ENCODE peak calls at places on chromosomes 2 and 18, in seven cellular contexts. One of them, this sample, is unnamed.

GRCh38 chr2:234334146-234334545 is 162.7 kb downstream of the ARL4C start:
- DNase-seq in fibroblast of lung: no peak
- DNase-seq in heart right ventricle: no peak
- DNase-seq in endodermal cell: peak; percentile 75
- DNase-seq in AG04450: no peak
- DNase-seq in astrocyte of the spinal cord: no peak
- DNase-seq in transverse colon: no peak
- DNase-seq in this sample: peak; percentile 6

GRCh38 chr2:211665299-211665698 is 873.3 kb downstream of the ERBB4 start:
- DNase-seq in fibroblast of lung: no peak
- DNase-seq in astrocyte of the spinal cord: no peak
- DNase-seq in AG04450: no peak
- DNase-seq in heart right ventricle: no peak
- DNase-seq in transverse colon: no peak
- DNase-seq in endodermal cell: no peak
- DNase-seq in this sample: no peak

GRCh38 chr2:241150660-241151530 is 628 bp downstream of the PPP1R7 start:
- DNase-seq in fibroblast of lung: peak; percentile 20
- DNase-seq in astrocyte of the spinal cord: no peak
- DNase-seq in endodermal cell: no peak
- DNase-seq in transverse colon: peak; percentile 52
- DNase-seq in AG04450: no peak
- DNase-seq in heart right ventricle: peak; percentile 36
- DNase-seq in this sample: no peak

GRCh38 chr2:64329848-64330247 is 124.1 kb upstream of the LGALSL start:
- DNase-seq in endodermal cell: no peak
- DNase-seq in heart right ventricle: peak; percentile 42
- DNase-seq in fibroblast of lung: no peak
- DNase-seq in astrocyte of the spinal cord: no peak
- DNase-seq in transverse colon: peak; percentile 70
- DNase-seq in AG04450: no peak
- DNase-seq in this sample: peak; percentile 40

GRCh38 chr2:219460424-219460926 is 25.8 kb downstream of the SPEG start:
- DNase-seq in fibroblast of lung: peak; percentile 93
- DNase-seq in heart right ventricle: peak; percentile 74
- DNase-seq in transverse colon: peak; percentile 57
- DNase-seq in AG04450: peak; percentile 74
- DNase-seq in astrocyte of the spinal cord: peak; percentile 86
- DNase-seq in endodermal cell: peak; percentile 92
- DNase-seq in this sample: peak; percentile 70

GRCh38 chr2:88549616-88550292 is 77.5 kb downstream of the EIF2AK3 start:
- DNase-seq in astrocyte of the spinal cord: no peak
- DNase-seq in heart right ventricle: no peak
- DNase-seq in fibroblast of lung: no peak
- DNase-seq in AG04450: no peak
- DNase-seq in transverse colon: no peak
- DNase-seq in endodermal cell: peak; percentile 85
- DNase-seq in this sample: no peak

GRCh38 chr18:47283476-47283875 is 32.0 kb upstream of the SKOR2 start:
- DNase-seq in endodermal cell: peak; percentile 69
- DNase-seq in transverse colon: no peak
- DNase-seq in AG04450: no peak
- DNase-seq in fibroblast of lung: peak; percentile 5
- DNase-seq in astrocyte of the spinal cord: peak; percentile 18
- DNase-seq in heart right ventricle: no peak
- DNase-seq in this sample: peak; percentile 23

GRCh38 chr2:158097481-158097880 is 4.2 kb upstream of the UPP2 start:
- DNase-seq in heart right ventricle: no peak
- DNase-seq in AG04450: no peak
- DNase-seq in transverse colon: no peak
- DNase-seq in fibroblast of lung: no peak
- DNase-seq in astrocyte of the spinal cord: no peak
- DNase-seq in endodermal cell: no peak
- DNase-seq in this sample: no peak

GRCh38 chr2:7044253-7045250 is 127.3 kb downstream of the RNF144A start:
- DNase-seq in heart right ventricle: peak; percentile 68
- DNase-seq in fibroblast of lung: peak; percentile 44
- DNase-seq in endodermal cell: peak; percentile 79
- DNase-seq in astrocyte of the spinal cord: peak; percentile 62
- DNase-seq in transverse colon: peak; percentile 69
- DNase-seq in AG04450: peak; percentile 1
- DNase-seq in this sample: peak; percentile 58

GRCh38 chr2:190123956-190124355 is 61.4 kb upstream of the MSTN start:
- DNase-seq in heart right ventricle: no peak
- DNase-seq in transverse colon: no peak
- DNase-seq in AG04450: peak; percentile 44
- DNase-seq in fibroblast of lung: peak; percentile 74
- DNase-seq in endodermal cell: no peak
- DNase-seq in astrocyte of the spinal cord: peak; percentile 28
- DNase-seq in this sample: peak; percentile 49

GRCh38 chr2:128376241-128377041 is 57.8 kb upstream of the HS6ST1 start:
- DNase-seq in AG04450: no peak
- DNase-seq in transverse colon: no peak
- DNase-seq in endodermal cell: no peak
- DNase-seq in astrocyte of the spinal cord: no peak
- DNase-seq in heart right ventricle: no peak
- DNase-seq in fibroblast of lung: no peak
- DNase-seq in this sample: no peak

GRCh38 chr2:212156114-212156513 is 382.5 kb downstream of the ERBB4 start:
- DNase-seq in endodermal cell: no peak
- DNase-seq in fibroblast of lung: no peak
- DNase-seq in heart right ventricle: no peak
- DNase-seq in astrocyte of the spinal cord: no peak
- DNase-seq in AG04450: no peak
- DNase-seq in transverse colon: no peak
- DNase-seq in this sample: no peak

DNA sequence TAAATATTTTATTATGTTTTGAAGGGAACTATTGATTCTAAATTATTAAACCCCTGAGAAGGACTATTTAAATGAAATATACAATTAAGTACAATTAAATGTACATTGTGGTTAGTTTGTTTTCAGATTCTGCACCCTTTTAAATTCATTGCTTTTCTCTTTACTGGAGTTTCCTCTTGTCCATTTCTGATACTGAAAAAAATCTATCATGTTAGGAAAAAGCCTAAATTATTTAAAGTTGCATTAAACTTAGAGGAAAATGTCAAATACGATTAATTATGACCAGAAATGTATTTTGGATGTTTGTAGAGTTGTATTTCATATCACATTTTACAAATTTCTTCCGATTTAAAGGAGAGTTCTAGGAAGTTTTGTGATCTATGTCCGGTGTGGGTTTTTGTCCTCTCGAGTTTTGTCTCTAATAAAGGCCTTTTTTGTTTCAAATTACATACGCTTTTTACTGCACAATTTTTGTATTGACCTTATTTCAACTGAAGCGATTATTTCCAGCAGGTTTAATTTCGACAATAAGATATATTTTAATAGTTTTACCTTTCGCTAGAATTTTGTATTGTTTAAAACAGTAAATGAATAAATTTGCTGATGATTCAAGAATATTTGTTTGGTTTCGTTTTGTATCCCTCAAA is 3.2 kb upstream of the SATB2 start:
- DNase-seq in fibroblast of lung: no peak
- DNase-seq in astrocyte of the spinal cord: peak; percentile 58
- DNase-seq in endodermal cell: no peak
- DNase-seq in heart right ventricle: no peak
- DNase-seq in transverse colon: no peak
- DNase-seq in AG04450: no peak
- DNase-seq in this sample: no peak
- H3K4me3 ChIP-seq in fibroblast of lung: peak overlapping the region; percentile 3
- H3K4me3 ChIP-seq in astrocyte of the spinal cord: peak overlapping the region; percentile 70
- H3K4me3 ChIP-seq in endodermal cell: no peak overlapping the region
- H3K4me3 ChIP-seq in heart right ventricle: no peak overlapping the region
- H3K4me3 ChIP-seq in transverse colon: peak overlapping the region; percentile 73
- H3K4me3 ChIP-seq in AG04450: peak overlapping the region; percentile 90
- H3K4me3 ChIP-seq in this sample: peak overlapping the region; percentile 86

DNA sequence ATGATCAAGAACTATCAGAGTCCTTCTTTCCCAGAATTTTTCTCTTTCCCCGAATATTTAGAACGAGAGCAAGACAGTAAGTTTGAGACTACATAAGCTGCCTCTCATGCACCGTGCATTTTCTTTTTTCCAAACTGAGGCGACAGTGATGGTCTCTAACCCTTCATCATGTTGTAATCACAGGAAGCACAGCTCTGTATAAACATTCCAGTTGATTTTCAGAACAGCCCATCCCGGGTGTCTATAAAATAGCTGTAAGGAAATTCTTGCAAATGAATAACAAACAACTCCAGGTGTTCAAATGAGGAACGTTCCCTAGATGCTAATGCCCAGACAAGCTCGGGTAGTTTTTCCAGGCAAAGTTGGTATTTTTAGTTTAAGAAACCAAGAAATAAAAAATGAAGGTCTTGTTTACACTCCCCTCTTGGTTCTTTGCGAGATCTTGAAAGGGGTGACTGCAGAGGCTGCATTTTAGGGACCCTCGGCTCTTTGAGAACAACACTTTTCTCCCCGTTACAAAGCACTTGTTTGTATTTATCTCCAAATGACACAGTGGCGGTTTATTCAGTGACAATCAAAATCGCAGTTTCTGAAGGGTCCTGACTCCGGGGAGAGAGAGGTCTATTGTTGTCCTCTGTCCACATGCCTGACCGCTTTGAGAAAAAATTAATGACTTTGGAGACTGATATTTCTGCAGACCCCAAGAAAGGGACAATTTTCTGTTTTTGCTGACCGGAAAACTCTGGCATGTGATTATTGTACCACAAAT is 101.1 kb upstream of the NCK2 start:
- DNase-seq in AG04450: no peak
- DNase-seq in transverse colon: no peak
- DNase-seq in heart right ventricle: no peak
- DNase-seq in endodermal cell: no peak
- DNase-seq in fibroblast of lung: no peak
- DNase-seq in astrocyte of the spinal cord: no peak
- DNase-seq in this sample: no peak
- TF ChIP-seq CTCF in AG04450: no peak
- TF ChIP-seq CTCF in transverse colon: no peak
- TF ChIP-seq CTCF in heart right ventricle: no peak
- TF ChIP-seq CTCF in endodermal cell: no peak
- TF ChIP-seq CTCF in fibroblast of lung: no peak
- TF ChIP-seq CTCF in astrocyte of the spinal cord: no peak
- TF ChIP-seq CTCF in this sample: no peak

GRCh38 chr2:123073956-123074355 is 951.1 kb upstream of the CNTNAP5 start:
- DNase-seq in heart right ventricle: no peak
- DNase-seq in AG04450: no peak
- DNase-seq in fibroblast of lung: peak; percentile 5
- DNase-seq in transverse colon: no peak
- DNase-seq in astrocyte of the spinal cord: no peak
- DNase-seq in endodermal cell: no peak
- DNase-seq in this sample: no peak

GRCh38 chr2:123080331-123080730 is 944.8 kb upstream of the CNTNAP5 start:
- DNase-seq in AG04450: no peak
- DNase-seq in endodermal cell: no peak
- DNase-seq in fibroblast of lung: peak; percentile 12
- DNase-seq in astrocyte of the spinal cord: no peak
- DNase-seq in heart right ventricle: no peak
- DNase-seq in transverse colon: no peak
- DNase-seq in this sample: no peak

GRCh38 chr2:123073371-123073770 is 951.7 kb upstream of the CNTNAP5 start:
- DNase-seq in endodermal cell: no peak
- DNase-seq in fibroblast of lung: no peak
- DNase-seq in AG04450: no peak
- DNase-seq in astrocyte of the spinal cord: no peak
- DNase-seq in transverse colon: no peak
- DNase-seq in heart right ventricle: no peak
- DNase-seq in this sample: no peak

GRCh38 chr2:123077101-123077500 is 948.0 kb upstream of the CNTNAP5 start:
- DNase-seq in endodermal cell: no peak
- DNase-seq in fibroblast of lung: no peak
- DNase-seq in AG04450: no peak
- DNase-seq in astrocyte of the spinal cord: no peak
- DNase-seq in heart right ventricle: no peak
- DNase-seq in transverse colon: no peak
- DNase-seq in this sample: no peak
- H3K4me3 ChIP-seq in endodermal cell: no peak overlapping the region
- H3K4me3 ChIP-seq in fibroblast of lung: no peak overlapping the region
- H3K4me3 ChIP-seq in AG04450: no peak overlapping the region
- H3K4me3 ChIP-seq in astrocyte of the spinal cord: no peak overlapping the region
- H3K4me3 ChIP-seq in heart right ventricle: no peak overlapping the region
- H3K4me3 ChIP-seq in transverse colon: no peak overlapping the region
- H3K4me3 ChIP-seq in this sample: no peak overlapping the region

GRCh38 chr18:14075196-14075595 is 57.0 kb downstream of the ZNF519 start:
- DNase-seq in fibroblast of lung: no peak
- DNase-seq in AG04450: no peak
- DNase-seq in transverse colon: no peak
- DNase-seq in astrocyte of the spinal cord: no peak
- DNase-seq in endodermal cell: no peak
- DNase-seq in heart right ventricle: no peak
- DNase-seq in this sample: no peak
- TF ChIP-seq CTCF in fibroblast of lung: no peak
- TF ChIP-seq CTCF in AG04450: no peak
- TF ChIP-seq CTCF in transverse colon: no peak
- TF ChIP-seq CTCF in astrocyte of the spinal cord: no peak
- TF ChIP-seq CTCF in endodermal cell: peak; percentile 54
- TF ChIP-seq CTCF in heart right ventricle: no peak
- TF ChIP-seq CTCF in this sample: no peak

DNA sequence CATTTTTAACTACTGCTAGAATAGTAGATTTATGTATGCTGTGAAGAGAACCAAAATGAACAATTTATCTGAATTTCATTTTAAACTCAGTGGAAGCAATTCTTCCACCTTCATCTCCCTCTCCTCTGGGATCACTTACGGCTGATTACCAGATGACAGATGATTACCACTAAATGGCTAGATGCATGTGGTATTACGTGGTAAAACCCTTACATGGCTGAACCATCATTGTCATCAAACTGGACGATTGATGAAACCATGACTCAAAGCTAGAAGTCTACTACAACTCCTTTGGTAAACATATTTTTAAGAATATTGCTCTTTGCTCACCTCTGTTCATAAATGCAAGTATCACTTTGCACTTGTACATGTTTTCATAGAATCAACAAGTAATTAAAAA is 48.5 kb upstream of the DOCK10 start:
- DNase-seq in AG04450: no peak
- DNase-seq in endodermal cell: no peak
- DNase-seq in astrocyte of the spinal cord: peak; percentile 50
- DNase-seq in heart right ventricle: no peak
- DNase-seq in transverse colon: no peak
- DNase-seq in fibroblast of lung: peak; percentile 73
- DNase-seq in this sample: peak; percentile 72
- H3K4me3 ChIP-seq in AG04450: no peak overlapping the region
- H3K4me3 ChIP-seq in endodermal cell: no peak overlapping the region
- H3K4me3 ChIP-seq in astrocyte of the spinal cord: no peak overlapping the region
- H3K4me3 ChIP-seq in heart right ventricle: no peak overlapping the region
- H3K4me3 ChIP-seq in transverse colon: no peak overlapping the region
- H3K4me3 ChIP-seq in fibroblast of lung: no peak overlapping the region
- H3K4me3 ChIP-seq in this sample: no peak overlapping the region